ENCODE peak calls at places on chromosome 21, in ten cellular contexts. L, D, R, E, U, X, K, G, O and Q are unnamed samples.

GRCh38 chr21:44578371-44579055 is 1.9 kb downstream of the KRTAP10-5 start:
- DNase-seq in G (no peak), K (no peak), L (no peak), D (no peak), X (no peak), U (no peak), O (no peak), E (no peak), R (no peak), Q (no peak)

GRCh38 chr21:39661121-39661520 is 48.4 kb downstream of the B3GALT5 start:
- DNase-seq in X (no peak), D (no peak), O (no peak), L (no peak), U (no peak), K (no peak), G (no peak), E (no peak), R (no peak), Q (no peak)

GRCh38 chr21:38505654-38506523 is 7.6 kb upstream of the ERG start:
- DNase-seq in R (peak; percentile 10), X (peak; percentile 60), K (peak; percentile 32), U (peak; percentile 30), O (peak; percentile 65), L (peak; percentile 55), E (no peak), G (peak; percentile 42), D (no peak), Q (peak; percentile 71)

GRCh38 chr21:46482846-46483231 is 24.1 kb downstream of the DIP2A start:
- DNase-seq in D (no peak), K (no peak), X (no peak), R (no peak), O (no peak), U (no peak), G (no peak), E (no peak), L (no peak), Q (no peak)

GRCh38 chr21:16912075-16912474 is 600.8 kb upstream of the CXADR start:
- DNase-seq in E (no peak), X (no peak), G (no peak), L (no peak), O (peak; percentile 17), D (no peak), K (no peak), R (no peak), U (peak; percentile 25), Q (no peak)

GRCh38 chr21:42532466-42533181 is 19.0 kb downstream of the SLC37A1 start:
- DNase-seq in O (no peak), G (no peak), D (no peak), R (no peak), U (no peak), L (no peak), K (peak; percentile 64), X (no peak), E (no peak), Q (no peak)

GRCh38 chr21:21547368-21547953 is 549.3 kb downstream of the NCAM2 start:
- DNase-seq in O (no peak), D (no peak), X (no peak), L (no peak), U (no peak), R (no peak), K (no peak), E (no peak), G (no peak), Q (no peak)

GRCh38 chr21:33968082-33968997 is 52.7 kb upstream of the ATP5PO start:
- DNase-seq in X (peak; percentile 61), K (peak; percentile 46), E (no peak), U (peak; percentile 51), G (peak; percentile 54), D (no peak), R (no peak), L (peak; percentile 22), O (peak; percentile 72), Q (no peak)

GRCh38 chr21:44331650-44332306 is 7.4 kb downstream of the CFAP410 start:
- DNase-seq in L (no peak), R (no peak), E (no peak), O (no peak), G (peak; percentile 92), U (peak; percentile 17), K (no peak), D (no peak), X (no peak), Q (no peak)

GRCh38 chr21:37845535-37845934 is 70.7 kb downstream of the KCNJ6 start:
- DNase-seq in L (no peak), D (no peak), G (no peak), O (no peak), R (no peak), E (no peak), U (no peak), K (no peak), X (no peak), Q (no peak)

GRCh38 chr21:44300262-44300959 is 558 bp downstream of the PFKL start:
- DNase-seq in L (peak; percentile 57), K (peak; percentile 91), D (peak; percentile 34), U (no peak), O (peak; percentile 54), G (peak; percentile 16), R (peak; percentile 88), E (peak; percentile 48), X (peak; percentile 80), Q (no peak)

GRCh38 chr21:16573581-16573980 is 843.8 kb downstream of the USP25 start:
- DNase-seq in X (no peak), D (no peak), G (peak; percentile 57), U (no peak), O (peak; percentile 86), L (no peak), K (no peak), E (no peak), R (no peak), Q (no peak)

GRCh38 chr21:33127154-33127893 is 57.4 kb downstream of the OLIG1 start:
- DNase-seq in D (peak; percentile 16), K (peak; percentile 77), U (peak; percentile 31), L (peak; percentile 88), O (peak; percentile 57), G (peak; percentile 61), R (peak; percentile 58), E (peak; percentile 49), X (peak; percentile 77), Q (peak; percentile 47)

GRCh38 chr21:31537872-31538576 is 121.5 kb upstream of the SOD1 start:
- DNase-seq in E (no peak), K (no peak), X (peak; percentile 29), U (no peak), L (peak; percentile 45), O (no peak), D (no peak), G (no peak), R (no peak), Q (no peak)

GRCh38 chr21:17693801-17694200 is 81.1 kb upstream of the BTG3 start:
- DNase-seq in G (no peak), U (no peak), L (no peak), E (no peak), D (no peak), O (no peak), K (no peak), X (peak; percentile 14), R (no peak), Q (no peak)

GRCh38 chr21:41294548-41295231 is 21.9 kb upstream of the FAM3B start:
- DNase-seq in G (no peak), O (no peak), L (no peak), R (no peak), K (no peak), U (no peak), X (no peak), D (no peak), E (no peak), Q (no peak)

GRCh38 chr21:26043891-26044290 is 126.7 kb downstream of the APP start:
- DNase-seq in K (no peak), R (no peak), L (no peak), D (no peak), U (no peak), G (no peak), E (no peak), O (no peak), X (no peak), Q (no peak)

GRCh38 chr21:14673649-14674048 is 127.5 kb upstream of the SAMSN1 start:
- DNase-seq in L (no peak), E (no peak), G (no peak), O (no peak), R (no peak), D (no peak), U (no peak), K (no peak), X (peak; percentile 85), Q (no peak)

GRCh38 chr21:26732442-26733221 is 112.6 kb downstream of the ADAMTS1 start:
- DNase-seq in E (no peak), O (peak; percentile 17), K (no peak), L (peak; percentile 68), X (peak; percentile 12), U (no peak), R (no peak), D (no peak), G (peak; percentile 34), Q (peak; percentile 31)

GRCh38 chr21:27418338-27418737 is 451.4 kb upstream of the ADAMTS5 start:
- DNase-seq in U (no peak), O (peak; percentile 34), L (no peak), E (no peak), D (no peak), G (no peak), X (no peak), K (no peak), R (no peak), Q (no peak)

GRCh38 chr21:42156690-42157605 is 62.0 kb upstream of the ABCG1 start:
- DNase-seq in U (no peak), D (no peak), L (no peak), O (no peak), E (no peak), R (no peak), X (no peak), G (peak; percentile 15), K (no peak), Q (no peak)

GRCh38 chr21:36863260-36863659 is 103.2 kb downstream of the HLCS start:
- DNase-seq in U (no peak), D (no peak), G (no peak), X (no peak), R (no peak), O (no peak), L (no peak), K (no peak), E (no peak), Q (no peak)